ENCODE peak calls at places on chromosomes 11 and 22, in four cellular contexts. One of them, this sample, is unnamed.

GRCh38 chr11:17978553-17979287 is 34.1 kb downstream of the SERGEF start:
- ATAC-seq in GM23338: peak; percentile 98
- ATAC-seq in HCT116: peak; percentile 95
- ATAC-seq in upper lobe of left lung: peak; percentile 56
- ATAC-seq in this sample: no peak

GRCh38 chr11:3605721-3606324 is 36.0 kb downstream of the ART5 start:
- ATAC-seq in GM23338: no peak
- ATAC-seq in HCT116: no peak
- ATAC-seq in upper lobe of left lung: no peak
- ATAC-seq in this sample: no peak

GRCh38 chr22:24500251-24500820 is 5.2 kb downstream of the UPB1 start:
- ATAC-seq in GM23338: peak; percentile 56
- ATAC-seq in HCT116: no peak
- ATAC-seq in upper lobe of left lung: no peak
- ATAC-seq in this sample: no peak

GRCh38 chr11:69123593-69124545 is 31.9 kb upstream of the SMIM38 start:
- ATAC-seq in GM23338: peak; percentile 5
- ATAC-seq in HCT116: peak; percentile 39
- ATAC-seq in upper lobe of left lung: peak; percentile 1
- ATAC-seq in this sample: no peak

GRCh38 chr22:39183991-39184585 is 31.6 kb upstream of the CBX7 start:
- ATAC-seq in GM23338: peak; percentile 46
- ATAC-seq in HCT116: peak; percentile 82
- ATAC-seq in upper lobe of left lung: peak; percentile 2
- ATAC-seq in this sample: no peak

GRCh38 chr11:102864724-102865123 is 10.1 kb downstream of the MMP12 start:
- ATAC-seq in GM23338: no peak
- ATAC-seq in HCT116: no peak
- ATAC-seq in upper lobe of left lung: no peak
- ATAC-seq in this sample: no peak

GRCh38 chr22:29308791-29309262 is 2.4 kb downstream of the GAS2L1 start:
- ATAC-seq in GM23338: no peak
- ATAC-seq in HCT116: no peak
- ATAC-seq in upper lobe of left lung: no peak
- ATAC-seq in this sample: no peak

GRCh38 chr11:393219-394033 is 583 bp upstream of the PKP3 start:
- ATAC-seq in GM23338: peak; percentile 2
- ATAC-seq in HCT116: peak; percentile 67
- ATAC-seq in upper lobe of left lung: peak; percentile 2
- ATAC-seq in this sample: no peak

GRCh38 chr11:130924750-130925149 is 8.5 kb upstream of the SNX19 start:
- ATAC-seq in GM23338: no peak
- ATAC-seq in HCT116: no peak
- ATAC-seq in upper lobe of left lung: no peak
- ATAC-seq in this sample: no peak

GRCh38 chr11:122201126-122201525 is 85.1 kb upstream of the BLID start:
- ATAC-seq in GM23338: no peak
- ATAC-seq in HCT116: no peak
- ATAC-seq in upper lobe of left lung: no peak
- ATAC-seq in this sample: no peak

GRCh38 chr11:122204206-122204605 is 88.2 kb upstream of the BLID start:
- ATAC-seq in GM23338: no peak
- ATAC-seq in HCT116: no peak
- ATAC-seq in upper lobe of left lung: no peak
- ATAC-seq in this sample: no peak

GRCh38 chr11:122205036-122205435 is 89.0 kb upstream of the BLID start:
- ATAC-seq in GM23338: no peak
- ATAC-seq in HCT116: no peak
- ATAC-seq in upper lobe of left lung: no peak
- ATAC-seq in this sample: no peak

GRCh38 chr11:122202161-122202950 is 86.3 kb upstream of the BLID start:
- ATAC-seq in GM23338: peak; percentile 83
- ATAC-seq in HCT116: peak; percentile 69
- ATAC-seq in upper lobe of left lung: peak; percentile 19
- ATAC-seq in this sample: peak; percentile 40

GRCh38 chr11:122202951-122203456 is 87.0 kb upstream of the BLID start:
- ATAC-seq in GM23338: peak; percentile 99
- ATAC-seq in HCT116: peak; percentile 82
- ATAC-seq in upper lobe of left lung: peak; percentile 93
- ATAC-seq in this sample: peak; percentile 88
- H3K27ac ChIP-seq in GM23338: no peak overlapping the region
- H3K27ac ChIP-seq in HCT116: peak overlapping the region; percentile 97
- H3K27ac ChIP-seq in upper lobe of left lung: no peak overlapping the region
- H3K27ac ChIP-seq in this sample: peak overlapping the region; percentile 80

DNA sequence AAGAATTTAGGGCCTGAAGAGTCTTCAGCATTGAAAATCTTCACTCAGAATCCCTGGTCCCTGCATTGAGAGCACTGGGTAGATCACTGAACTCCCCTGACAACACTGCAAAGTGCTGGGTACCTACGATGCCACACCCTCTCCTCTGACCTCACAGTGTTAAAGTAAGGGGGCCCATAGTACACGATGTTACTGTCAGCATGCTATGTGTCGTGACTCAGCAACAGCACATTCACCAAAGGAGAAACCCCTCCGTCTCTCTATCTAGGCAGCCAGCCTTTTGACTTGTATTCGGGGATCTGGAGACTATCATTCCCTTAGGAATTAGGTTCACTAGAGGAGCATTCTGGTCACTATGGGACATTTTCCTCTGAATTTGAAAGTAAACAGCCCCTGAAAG is 67.4 kb upstream of the PITPNB start:
- ATAC-seq in GM23338: no peak
- ATAC-seq in HCT116: no peak
- ATAC-seq in upper lobe of left lung: no peak
- ATAC-seq in this sample: no peak
- TF ChIP-seq POLR2AphosphoS5 in GM23338: no peak
- TF ChIP-seq POLR2AphosphoS5 in HCT116: no peak
- TF ChIP-seq POLR2AphosphoS5 in upper lobe of left lung: no peak
- TF ChIP-seq POLR2AphosphoS5 in this sample: no peak

GRCh38 chr11:66495401-66495844 is 15.0 kb upstream of the BBS1 start:
- ATAC-seq in GM23338: peak; percentile 67
- ATAC-seq in HCT116: peak; percentile 65
- ATAC-seq in upper lobe of left lung: no peak
- ATAC-seq in this sample: no peak
- H3K4me3 ChIP-seq in GM23338: no peak overlapping the region
- H3K4me3 ChIP-seq in HCT116: no peak overlapping the region
- H3K4me3 ChIP-seq in upper lobe of left lung: no peak overlapping the region
- H3K4me3 ChIP-seq in this sample: no peak overlapping the region

GRCh38 chr22:19984851-19985811 is 31.5 kb downstream of the ARVCF start:
- ATAC-seq in GM23338: no peak
- ATAC-seq in HCT116: no peak
- ATAC-seq in upper lobe of left lung: no peak
- ATAC-seq in this sample: no peak
- H3K27ac ChIP-seq in GM23338: no peak overlapping the region
- H3K27ac ChIP-seq in HCT116: peak overlapping the region; percentile 68
- H3K27ac ChIP-seq in upper lobe of left lung: peak overlapping the region; percentile 7
- H3K27ac ChIP-seq in this sample: peak overlapping the region; percentile 92

DNA sequence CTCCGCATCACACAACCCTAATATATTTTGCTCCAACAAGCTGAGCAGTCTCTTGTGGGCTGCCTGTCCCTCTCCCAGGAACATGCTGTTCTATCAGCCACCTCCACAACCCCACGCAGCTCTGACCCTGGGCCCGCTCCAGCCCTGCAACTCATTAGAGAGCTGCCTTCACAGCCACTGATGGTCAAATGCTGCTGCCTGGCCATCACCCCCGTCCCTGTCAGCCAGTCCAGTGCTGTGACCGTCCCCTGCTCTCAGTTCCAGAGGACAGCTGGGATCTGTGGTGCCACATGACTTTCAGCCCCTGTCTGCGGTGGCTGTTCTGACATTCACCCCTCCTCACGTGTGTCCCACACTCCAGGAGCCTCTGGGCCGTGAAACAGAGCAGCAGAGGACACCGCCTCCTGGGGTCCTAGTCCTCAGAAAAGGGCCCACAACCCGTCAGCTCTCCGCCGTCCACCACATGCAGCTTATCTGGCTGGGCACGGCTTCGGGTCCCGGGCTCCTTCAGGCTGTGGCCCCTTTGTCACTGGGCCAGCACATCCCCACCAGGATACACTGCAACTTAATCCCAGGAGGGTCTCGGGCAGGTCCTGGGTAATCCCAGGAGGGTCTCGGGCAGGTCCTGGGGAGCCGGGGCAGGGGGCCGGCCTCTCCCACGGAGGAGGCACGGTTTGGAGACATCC is 14.9 kb downstream of the CRELD2 start:
- ATAC-seq in GM23338: no peak
- ATAC-seq in HCT116: no peak
- ATAC-seq in upper lobe of left lung: no peak
- ATAC-seq in this sample: peak; percentile 54
- TF ChIP-seq POLR2AphosphoS5 in GM23338: no peak
- TF ChIP-seq POLR2AphosphoS5 in HCT116: no peak
- TF ChIP-seq POLR2AphosphoS5 in upper lobe of left lung: peak; percentile 49
- TF ChIP-seq POLR2AphosphoS5 in this sample: peak; percentile 39

GRCh38 chr11:7485854-7486425 is 634 bp downstream of the OLFML1 start:
- ATAC-seq in GM23338: no peak
- ATAC-seq in HCT116: no peak
- ATAC-seq in upper lobe of left lung: no peak
- ATAC-seq in this sample: peak; percentile 5
- H3K4me3 ChIP-seq in GM23338: no peak overlapping the region
- H3K4me3 ChIP-seq in HCT116: no peak overlapping the region
- H3K4me3 ChIP-seq in upper lobe of left lung: peak overlapping the region; percentile 38
- H3K4me3 ChIP-seq in this sample: peak overlapping the region; percentile 37

GRCh38 chr11:16876840-16877239 is 137.4 kb downstream of the PLEKHA7 start:
- ATAC-seq in GM23338: no peak
- ATAC-seq in HCT116: no peak
- ATAC-seq in upper lobe of left lung: no peak
- ATAC-seq in this sample: no peak
- H3K27ac ChIP-seq in GM23338: no peak overlapping the region
- H3K27ac ChIP-seq in HCT116: no peak overlapping the region
- H3K27ac ChIP-seq in upper lobe of left lung: no peak overlapping the region
- H3K27ac ChIP-seq in this sample: no peak overlapping the region

GRCh38 chr11:74492974-74493815 is at the start of gene LIPT2:
- ATAC-seq in GM23338: peak; percentile 94
- ATAC-seq in HCT116: peak; percentile 97
- ATAC-seq in upper lobe of left lung: peak; percentile 100
- ATAC-seq in this sample: peak; percentile 98
- TF ChIP-seq POLR2AphosphoS5 in GM23338: peak; percentile 93
- TF ChIP-seq POLR2AphosphoS5 in HCT116: peak; percentile 84
- TF ChIP-seq POLR2AphosphoS5 in upper lobe of left lung: peak; percentile 76
- TF ChIP-seq POLR2AphosphoS5 in this sample: peak; percentile 57

This sample was measured in gastroesophageal sphincter.